ENCODE peak calls at places on chromosomes 11 and 22, in seven cellular contexts. U is lower lobe of right lung, S is Calu3, B is GM13977, R is neural crest cell, Z is progenitor cell of endocrine pancreas, E is BE2C. M is an unnamed sample.

GRCh38 chr22:31082606-31083376 is 1.7 kb downstream of the SMTN start:
- DNase-seq in U (no peak), S (peak), B (peak), R (no peak), Z (no peak), E (peak), M (no peak)

GRCh38 chr22:46050916-46051614 is 74.1 kb upstream of the WNT7B start:
- DNase-seq in U (peak), S (no peak), B (no peak), R (no peak), Z (no peak), E (peak), M (no peak)

GRCh38 chr11:128365044-128365443 is 222.3 kb downstream of the ETS1 start:
- DNase-seq in U (no peak), S (no peak), B (no peak), R (no peak), Z (no peak), E (no peak), M (no peak)

GRCh38 chr11:60372767-60373166 is 5.6 kb upstream of the MS4A7 start:
- DNase-seq in U (no peak), S (no peak), B (no peak), R (no peak), Z (no peak), E (no peak), M (no peak)

GRCh38 chr11:72576661-72577060 is 97.6 kb downstream of the PDE2A start:
- DNase-seq in U (peak), S (no peak), B (no peak), R (no peak), Z (no peak), E (peak), M (no peak)

GRCh38 chr11:111665779-111666178 is 63.5 kb downstream of the SIK2 start:
- DNase-seq in U (no peak), S (no peak), B (no peak), R (peak), Z (peak), E (no peak), M (peak)

GRCh38 chr11:23540101-23540561 is 679.9 kb upstream of the CCDC179 start:
- DNase-seq in U (no peak), S (peak), B (peak), R (peak), Z (peak), E (no peak), M (peak)

GRCh38 chr11:78987748-78988147 is 413.1 kb upstream of the NARS2 start:
- DNase-seq in U (no peak), S (no peak), B (no peak), R (no peak), Z (no peak), E (no peak), M (no peak)

GRCh38 chr11:61134801-61135257 is 26.4 kb downstream of the VPS37C start:
- DNase-seq in U (no peak), S (no peak), B (no peak), R (no peak), Z (no peak), E (no peak), M (no peak)

GRCh38 chr11:128783513-128783912 is 83.6 kb downstream of the KCNJ1 start:
- DNase-seq in U (no peak), S (no peak), B (no peak), R (no peak), Z (no peak), E (no peak), M (no peak)

GRCh38 chr11:130916238-130916855 is at the start of gene SNX19:
- DNase-seq in U (peak), S (peak), B (peak), R (peak), Z (peak), E (peak), M (peak)

GRCh38 chr11:44590769-44591168 is 25.3 kb downstream of the CD82 start:
- DNase-seq in U (no peak), S (no peak), B (no peak), R (no peak), Z (no peak), E (no peak), M (no peak)

GRCh38 chr11:43359432-43359818 is 705 bp downstream of the TTC17 start:
- DNase-seq in U (no peak), S (no peak), B (peak), R (no peak), Z (no peak), E (peak), M (peak)

GRCh38 chr11:126229782-126230540 is 18.4 kb downstream of the FAM118B start:
- DNase-seq in U (no peak), S (no peak), B (no peak), R (no peak), Z (no peak), E (no peak), M (no peak)

GRCh38 chr11:116578971-116579687 is 193.7 kb downstream of the BUD13 start:
- DNase-seq in U (no peak), S (no peak), B (no peak), R (no peak), Z (no peak), E (peak), M (no peak)

GRCh38 chr11:69014084-69014935 is 1.3 kb upstream of the MRGPRF start:
- DNase-seq in U (no peak), S (no peak), B (no peak), R (no peak), Z (no peak), E (no peak), M (no peak)

GRCh38 chr11:57641011-57641410 is 8.7 kb downstream of the YPEL4 start:
- DNase-seq in U (no peak), S (peak), B (peak), R (peak), Z (no peak), E (peak), M (no peak)

GRCh38 chr11:14189874-14190273 is 169.1 kb downstream of the RRAS2 start:
- DNase-seq in U (no peak), S (no peak), B (no peak), R (no peak), Z (no peak), E (no peak), M (no peak)

GRCh38 chr11:15568440-15568839 is 453.7 kb downstream of the INSC start:
- DNase-seq in U (no peak), S (no peak), B (no peak), R (no peak), Z (no peak), E (no peak), M (no peak)

GRCh38 chr22:24512043-24512442 is 16.9 kb downstream of the UPB1 start:
- DNase-seq in U (no peak), S (no peak), B (no peak), R (no peak), Z (no peak), E (no peak), M (no peak)

GRCh38 chr11:33582636-33583325 is 117.8 kb downstream of the C11orf91 start:
- DNase-seq in U (no peak), S (no peak), B (peak), R (no peak), Z (no peak), E (no peak), M (no peak)

GRCh38 chr11:74276581-74276980 is 34.9 kb downstream of the P4HA3 start:
- DNase-seq in U (no peak), S (no peak), B (no peak), R (no peak), Z (no peak), E (no peak), M (no peak)

GRCh38 chr11:94933225-94934130 is 39.9 kb downstream of the CWC15 start:
- DNase-seq in U (no peak), S (no peak), B (no peak), R (no peak), Z (no peak), E (no peak), M (no peak)

GRCh38 chr11:47967577-47968230 is 12.7 kb upstream of the PTPRJ start:
- DNase-seq in U (peak), S (no peak), B (no peak), R (no peak), Z (no peak), E (peak), M (no peak)

GRCh38 chr11:13109616-13110015 is 100.5 kb downstream of the RASSF10 start:
- DNase-seq in U (no peak), S (no peak), B (no peak), R (no peak), Z (no peak), E (no peak), M (no peak)

GRCh38 chr11:1458340-1459218 is 28.0 kb downstream of the MOB2 start:
- DNase-seq in U (peak), S (peak), B (no peak), R (no peak), Z (no peak), E (peak), M (no peak)

GRCh38 chr11:17599460-17599925 is 52.4 kb downstream of the OTOG start:
- DNase-seq in U (no peak), S (no peak), B (no peak), R (no peak), Z (no peak), E (no peak), M (no peak)

GRCh38 chr22:28112130-28112529 is 193.1 kb upstream of the PITPNB start:
- DNase-seq in U (no peak), S (no peak), B (no peak), R (no peak), Z (no peak), E (no peak), M (no peak)

GRCh38 chr11:27211370-27212127 is 151.5 kb downstream of the CCDC34 start:
- DNase-seq in U (no peak), S (no peak), B (no peak), R (peak), Z (no peak), E (no peak), M (no peak)

GRCh38 chr11:113875414-113876073 is at the start of gene USP28:
- DNase-seq in U (peak), S (peak), B (peak), R (peak), Z (peak), E (peak), M (peak)

GRCh38 chr11:113874920-113875413 is 405 bp downstream of the USP28 start:
- DNase-seq in U (no peak), S (no peak), B (peak), R (no peak), Z (no peak), E (no peak), M (no peak)

GRCh38 chr11:113877673-113878060 is 2.3 kb upstream of the USP28 start:
- DNase-seq in U (no peak), S (no peak), B (no peak), R (no peak), Z (no peak), E (no peak), M (no peak)

GRCh38 chr11:113876074-113876797 is 864 bp upstream of the USP28 start:
- DNase-seq in U (no peak), S (no peak), B (no peak), R (no peak), Z (no peak), E (no peak), M (no peak)

DNA sequence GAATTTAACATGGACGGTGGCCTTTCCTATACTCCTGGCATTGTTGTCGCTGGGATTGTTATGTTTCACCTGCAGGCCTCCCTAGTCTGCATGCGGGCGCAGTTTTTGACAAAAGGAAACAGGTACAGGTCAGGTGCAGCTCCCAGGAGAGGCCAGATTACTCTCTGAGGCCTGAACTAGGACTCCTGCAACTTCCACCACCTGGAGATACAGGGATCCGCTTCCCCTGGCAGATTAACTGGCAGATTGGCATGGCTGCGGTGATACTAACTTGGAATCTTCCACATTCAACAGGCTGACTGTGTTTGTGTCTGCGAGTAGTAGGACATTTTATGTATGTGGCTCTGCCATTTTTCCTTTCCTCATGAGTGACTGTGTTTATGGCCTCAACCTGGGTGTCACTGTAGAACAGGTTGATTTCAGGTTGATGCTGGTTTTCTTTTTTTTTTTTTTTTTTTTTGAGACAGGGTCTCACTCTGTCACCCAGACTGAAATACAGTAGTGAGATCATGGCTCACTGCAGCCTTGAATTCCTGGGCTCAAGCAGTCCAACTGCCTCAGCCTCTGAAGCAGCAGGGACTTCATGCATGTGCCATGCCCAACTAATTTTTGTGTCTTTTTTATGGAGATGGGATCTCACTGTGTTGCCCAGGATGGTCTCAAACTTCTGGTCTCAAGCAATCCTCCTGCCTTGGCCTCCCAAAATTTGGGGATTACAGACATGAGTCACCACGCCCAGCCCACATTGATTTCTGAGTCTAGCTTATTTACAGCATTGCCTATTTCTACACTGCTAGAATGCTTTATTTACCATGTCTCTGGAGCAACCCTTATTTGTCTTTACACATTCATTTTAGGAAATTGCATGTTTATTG is 1.7 kb upstream of the USP28 start:
- DNase-seq in U (no peak), S (no peak), B (no peak), R (no peak), Z (no peak), E (no peak), M (no peak)
- TF ChIP-seq CTCF in U (no peak), S (no peak), B (no peak), R (no peak), Z (no peak), E (no peak), M (no peak)

GRCh38 chr22:37569009-37569920 is 9.0 kb downstream of the CDC42EP1 start:
- DNase-seq in U (peak), S (peak), B (no peak), R (no peak), Z (peak), E (no peak), M (no peak)
- TF ChIP-seq CTCF in U (no peak), S (no peak), B (no peak), R (no peak), Z (no peak), E (no peak), M (no peak)

DNA sequence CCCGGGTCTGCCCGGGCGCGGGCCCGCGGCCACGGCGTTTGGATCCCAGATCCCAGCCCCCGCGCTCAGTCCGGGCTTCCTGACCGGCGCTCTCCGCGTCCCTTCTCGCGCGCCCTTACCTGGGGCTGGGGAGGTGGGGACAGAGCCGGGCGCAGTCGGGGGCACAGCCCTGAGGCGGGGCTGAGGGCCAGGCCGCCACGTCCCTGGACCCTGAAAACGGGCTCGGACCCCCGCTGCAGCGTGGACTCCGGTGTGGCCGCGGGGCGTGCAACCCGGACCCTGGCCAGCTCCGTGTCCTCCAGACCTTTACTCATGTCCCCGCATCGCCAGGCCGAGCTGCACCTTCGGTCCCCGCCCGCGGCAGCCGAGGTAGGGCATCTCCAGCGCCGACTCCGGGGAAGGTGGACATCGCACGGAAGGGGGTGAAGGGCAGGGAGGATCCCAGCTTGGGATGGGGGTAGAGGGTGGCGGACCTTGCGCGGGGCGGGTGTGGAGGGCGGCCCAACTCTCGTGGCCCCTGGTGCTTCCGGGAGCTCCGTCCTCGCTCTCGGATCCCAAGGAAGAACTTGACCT is 9.9 kb upstream of the AIFM3 start:
- DNase-seq in U (peak), S (peak), B (no peak), R (no peak), Z (no peak), E (no peak), M (peak)
- TF ChIP-seq CTCF in U (no peak), S (no peak), B (no peak), R (no peak), Z (no peak), E (no peak), M (no peak)

GRCh38 chr11:132405728-132406127 is 1035.3 kb downstream of the NTM start:
- DNase-seq in U (no peak), S (no peak), B (no peak), R (no peak), Z (no peak), E (no peak), M (no peak)

GRCh38 chr11:132396318-132396717 is 1025.9 kb downstream of the NTM start:
- DNase-seq in U (no peak), S (no peak), B (no peak), R (no peak), Z (no peak), E (no peak), M (no peak)

GRCh38 chr11:132402056-132402684 is 1031.8 kb downstream of the NTM start:
- DNase-seq in U (no peak), S (no peak), B (peak), R (peak), Z (peak), E (no peak), M (peak)
- TF ChIP-seq CTCF in U (no peak), S (no peak), B (peak), R (peak), Z (peak), E (peak), M (peak)

GRCh38 chr11:2693271-2693833 is 6.4 kb downstream of the KCNQ1OT1 start:
- DNase-seq in U (no peak), S (no peak), B (no peak), R (no peak), Z (no peak), E (no peak), M (no peak)

GRCh38 chr11:2691355-2691761 is 8.4 kb downstream of the KCNQ1OT1 start:
- DNase-seq in U (no peak), S (no peak), B (no peak), R (no peak), Z (no peak), E (no peak), M (no peak)

GRCh38 chr11:2690596-2691354 is 9.0 kb downstream of the KCNQ1OT1 start:
- DNase-seq in U (no peak), S (no peak), B (no peak), R (no peak), Z (no peak), E (no peak), M (no peak)

GRCh38 chr11:2693851-2694261 is 5.9 kb downstream of the KCNQ1OT1 start:
- DNase-seq in U (no peak), S (no peak), B (no peak), R (no peak), Z (no peak), E (no peak), M (no peak)

GRCh38 chr11:2691991-2692841 is 7.6 kb downstream of the KCNQ1OT1 start:
- DNase-seq in U (no peak), S (peak), B (no peak), R (no peak), Z (no peak), E (no peak), M (no peak)
- TF ChIP-seq CTCF in U (peak), S (peak), B (peak), R (peak), Z (peak), E (peak), M (peak)

GRCh38 chr11:63592975-63593395 is 21.2 kb downstream of the PLAAT3 start:
- DNase-seq in U (no peak), S (peak), B (peak), R (no peak), Z (no peak), E (no peak), M (no peak)
- TF ChIP-seq CTCF in U (peak), S (peak), B (peak), R (peak), Z (peak), E (peak), M (no peak)

M was measured in GM20000.